ENCODE peak calls at places on chromosomes 13 and 19, in seven cellular contexts. X is T follicular helper cell, I is ACHN, L is NCI-H446 treated with DMSO at 0.1 percent for 48 hours, W is germinal center, P is T-helper 2 cell, M is HTR-8/SVneo. T is an unnamed sample.

GRCh38 chr19:5934002-5934401 is 19.9 kb downstream of the CAPS start:
- DNase-seq in X (no peak), M (no peak), L (no peak), W (no peak), P (no peak), I (no peak), T (no peak)

GRCh38 chr19:15378529-15379082 is 981 bp downstream of the AKAP8 start:
- DNase-seq in X (peak; percentile 24), L (peak; percentile 8), W (peak; percentile 59), P (peak; percentile 21), I (peak; percentile 54), M (peak; percentile 62), T (no peak)

GRCh38 chr13:20465218-20465879 is 60.3 kb downstream of the CRYL1 start:
- DNase-seq in P (no peak), M (no peak), I (no peak), L (no peak), W (no peak), X (no peak), T (no peak)

GRCh38 chr13:85497652-85498051 is 301.6 kb downstream of the SLITRK6 start:
- DNase-seq in P (no peak), M (peak; percentile 28), L (no peak), I (peak; percentile 36), W (no peak), X (no peak), T (peak; percentile 68)

GRCh38 chr13:51221674-51222509 is at the start of gene FAM124A:
- DNase-seq in X (no peak), I (peak; percentile 42), L (no peak), M (peak; percentile 22), P (no peak), W (peak; percentile 58), T (no peak)

GRCh38 chr19:44176590-44176989 is 11.7 kb downstream of the ZNF226 start:
- DNase-seq in P (no peak), L (no peak), I (no peak), X (no peak), W (no peak), M (no peak), T (no peak)

GRCh38 chr19:43779820-43780219 is 953 bp downstream of the KCNN4 start:
- DNase-seq in P (no peak), W (no peak), L (no peak), X (no peak), M (no peak), I (no peak), T (no peak)

GRCh38 chr19:52651956-52652355 is 13.8 kb upstream of the ZNF83 start:
- DNase-seq in W (no peak), I (no peak), X (no peak), L (no peak), P (no peak), M (no peak), T (no peak)

GRCh38 chr19:11624064-11624463 is 26.8 kb downstream of the ZNF627 start:
- DNase-seq in I (no peak), W (no peak), M (no peak), X (no peak), P (no peak), L (no peak), T (no peak)

GRCh38 chr19:4120531-4120930 is 3.4 kb downstream of the MAP2K2 start:
- DNase-seq in X (no peak), L (no peak), M (no peak), P (no peak), W (no peak), I (no peak), T (no peak)

GRCh38 chr19:29422047-29422446 is 103.7 kb upstream of the VSTM2B start:
- DNase-seq in L (no peak), I (no peak), W (no peak), P (no peak), M (no peak), X (no peak), T (no peak)

GRCh38 chr13:112972867-112973576 is 4.0 kb downstream of the MCF2L start:
- DNase-seq in X (no peak), P (no peak), L (no peak), I (no peak), M (no peak), W (no peak), T (no peak)

GRCh38 chr19:20278342-20278741 is 111.3 kb downstream of the ZNF486 start:
- DNase-seq in P (peak; percentile 12), L (no peak), I (no peak), X (no peak), W (peak; percentile 2), M (no peak), T (no peak)

GRCh38 chr19:56270676-56271075 is 1.9 kb upstream of the EDDM13 start:
- DNase-seq in M (no peak), W (no peak), P (no peak), L (no peak), X (no peak), I (no peak), T (no peak)

GRCh38 chr19:43465468-43466120 is at the start of gene LYPD3:
- DNase-seq in I (no peak), W (no peak), X (no peak), P (no peak), M (no peak), L (no peak), T (peak; percentile 66)

GRCh38 chr19:36773223-36773579 is 594 bp upstream of the ZNF850 start:
- DNase-seq in P (no peak), W (no peak), M (no peak), I (no peak), X (no peak), L (no peak), T (no peak)

GRCh38 chr19:46963093-46963734 is 56.4 kb upstream of the NPAS1 start:
- DNase-seq in L (no peak), X (no peak), M (peak; percentile 73), W (no peak), I (no peak), P (no peak), T (peak; percentile 74)

GRCh38 chr19:13817615-13818371 is 22.6 kb downstream of the ZSWIM4 start:
- DNase-seq in X (no peak), M (no peak), P (no peak), L (no peak), I (no peak), W (peak; percentile 57), T (no peak)

GRCh38 chr19:50772408-50773311 is 2.4 kb downstream of the GPR32 start:
- DNase-seq in W (peak; percentile 69), X (no peak), P (no peak), L (no peak), M (no peak), I (no peak), T (no peak)

GRCh38 chr13:20676213-20676612 is 27.3 kb upstream of the IL17D start:
- DNase-seq in L (no peak), P (no peak), I (no peak), X (no peak), W (no peak), M (no peak), T (no peak)

GRCh38 chr13:48526269-48526668 is 6.6 kb downstream of the RCBTB2 start:
- DNase-seq in M (no peak), P (peak; percentile 32), L (no peak), X (no peak), I (no peak), W (no peak), T (no peak)

GRCh38 chr13:40609972-40610726 is 56.3 kb downstream of the FOXO1 start:
- DNase-seq in M (no peak), I (no peak), L (peak; percentile 33), P (no peak), X (no peak), W (no peak), T (no peak)

GRCh38 chr19:52520013-52520412 is 7.5 kb upstream of the ZNF808 start:
- DNase-seq in P (no peak), X (no peak), I (no peak), M (no peak), L (no peak), W (no peak), T (no peak)

GRCh38 chr19:55112781-55113569 is 4.5 kb downstream of the PPP1R12C start:
- DNase-seq in M (no peak), P (no peak), W (peak; percentile 84), L (no peak), X (no peak), I (peak; percentile 62), T (no peak)

GRCh38 chr19:17282488-17283256 is 971 bp downstream of the ANKLE1 start:
- DNase-seq in M (peak; percentile 90), I (peak; percentile 81), P (peak; percentile 61), X (peak; percentile 63), L (peak; percentile 38), W (peak; percentile 84), T (peak; percentile 77)

GRCh38 chr19:39705578-39706188 is 1.4 kb downstream of the LGALS14 start:
- DNase-seq in X (no peak), M (no peak), P (no peak), L (no peak), I (no peak), W (no peak), T (no peak)

GRCh38 chr19:44681992-44682790 is 10.9 kb downstream of the CEACAM19 start:
- DNase-seq in I (no peak), M (no peak), X (no peak), W (no peak), L (no peak), P (no peak), T (no peak)

GRCh38 chr13:57629391-57629804 is 2.1 kb upstream of the PCDH17 start:
- DNase-seq in P (no peak), M (no peak), W (no peak), L (no peak), X (no peak), I (no peak), T (no peak)

GRCh38 chr13:90154311-90154960 is 1193.1 kb upstream of the MIR17HG start:
- DNase-seq in M (no peak), W (no peak), I (no peak), P (no peak), L (no peak), X (no peak), T (peak; percentile 5)

GRCh38 chr19:6459356-6460098 is at the start of gene SLC25A23:
- DNase-seq in P (peak; percentile 29), L (peak; percentile 60), I (peak; percentile 74), M (peak; percentile 78), X (peak; percentile 44), W (peak; percentile 70), T (peak; percentile 44)

GRCh38 chr13:109836629-109837607 is 50.5 kb upstream of the IRS2 start:
- DNase-seq in I (no peak), L (no peak), P (no peak), M (no peak), W (no peak), X (no peak), T (no peak)

GRCh38 chr13:110912651-110913051 is 2.2 kb downstream of the ANKRD10 start:
- DNase-seq in L (no peak), X (no peak), P (no peak), I (peak; percentile 28), W (no peak), M (no peak), T (no peak)

GRCh38 chr13:43664700-43665191 is 122.0 kb downstream of the ENOX1 start:
- DNase-seq in W (no peak), X (no peak), L (no peak), M (peak; percentile 31), I (peak; percentile 55), P (no peak), T (peak; percentile 31)